ENCODE peak calls at places on chromosomes 6 and 20, in seven cellular contexts. One of them, this sample, is unnamed.

GRCh38 chr6:40894962-40895799 is 143.8 kb downstream of the UNC5CL start:
- DNase-seq in IMR-90: peak; percentile 54
- DNase-seq in H9: peak; percentile 87
- DNase-seq in mesendoderm: peak; percentile 88
- DNase-seq in mesenchymal stem cell: peak; percentile 75
- DNase-seq in H1: peak; percentile 85
- DNase-seq in trophoblast cell: peak; percentile 43
- DNase-seq in this sample: peak; percentile 39

GRCh38 chr20:63322146-63322922 is 29.3 kb downstream of the COL20A1 start:
- DNase-seq in IMR-90: no peak
- DNase-seq in H9: no peak
- DNase-seq in mesendoderm: no peak
- DNase-seq in mesenchymal stem cell: no peak
- DNase-seq in H1: no peak
- DNase-seq in trophoblast cell: no peak
- DNase-seq in this sample: no peak

GRCh38 chr20:18197382-18198070 is 59.9 kb downstream of the KAT14 start:
- DNase-seq in IMR-90: no peak
- DNase-seq in H9: no peak
- DNase-seq in mesendoderm: no peak
- DNase-seq in mesenchymal stem cell: no peak
- DNase-seq in H1: peak; percentile 33
- DNase-seq in trophoblast cell: peak; percentile 96
- DNase-seq in this sample: no peak

GRCh38 chr6:39330057-39330456 is 7.6 kb upstream of the KCNK16 start:
- DNase-seq in IMR-90: no peak
- DNase-seq in H9: no peak
- DNase-seq in mesendoderm: no peak
- DNase-seq in mesenchymal stem cell: no peak
- DNase-seq in H1: no peak
- DNase-seq in trophoblast cell: no peak
- DNase-seq in this sample: no peak

GRCh38 chr6:158564243-158565121 is 4.6 kb downstream of the TMEM181 start:
- DNase-seq in IMR-90: no peak
- DNase-seq in H9: no peak
- DNase-seq in mesendoderm: no peak
- DNase-seq in mesenchymal stem cell: no peak
- DNase-seq in H1: no peak
- DNase-seq in trophoblast cell: no peak
- DNase-seq in this sample: no peak

GRCh38 chr20:4490595-4491280 is 231.0 kb upstream of the PRND start:
- DNase-seq in IMR-90: peak; percentile 41
- DNase-seq in H9: no peak
- DNase-seq in mesendoderm: no peak
- DNase-seq in mesenchymal stem cell: no peak
- DNase-seq in H1: no peak
- DNase-seq in trophoblast cell: no peak
- DNase-seq in this sample: no peak

GRCh38 chr6:114228675-114229074 is 114.1 kb downstream of the HS3ST5 start:
- DNase-seq in IMR-90: no peak
- DNase-seq in H9: no peak
- DNase-seq in mesendoderm: no peak
- DNase-seq in mesenchymal stem cell: no peak
- DNase-seq in H1: no peak
- DNase-seq in trophoblast cell: no peak
- DNase-seq in this sample: no peak

GRCh38 chr6:90885611-90886056 is 298.8 kb upstream of the MAP3K7 start:
- DNase-seq in IMR-90: no peak
- DNase-seq in H9: no peak
- DNase-seq in mesendoderm: peak; percentile 45
- DNase-seq in mesenchymal stem cell: no peak
- DNase-seq in H1: no peak
- DNase-seq in trophoblast cell: peak; percentile 40
- DNase-seq in this sample: no peak

GRCh38 chr20:62660216-62660615 is 17.9 kb downstream of the SLCO4A1 start:
- DNase-seq in IMR-90: no peak
- DNase-seq in H9: no peak
- DNase-seq in mesendoderm: no peak
- DNase-seq in mesenchymal stem cell: no peak
- DNase-seq in H1: no peak
- DNase-seq in trophoblast cell: no peak
- DNase-seq in this sample: no peak

GRCh38 chr6:27295301-27296079 is 16.6 kb downstream of the POM121L2 start:
- DNase-seq in IMR-90: peak; percentile 85
- DNase-seq in H9: peak; percentile 71
- DNase-seq in mesendoderm: peak; percentile 95
- DNase-seq in mesenchymal stem cell: peak; percentile 73
- DNase-seq in H1: peak; percentile 74
- DNase-seq in trophoblast cell: no peak
- DNase-seq in this sample: no peak

GRCh38 chr6:56387621-56388413 is 140.4 kb upstream of the COL21A1 start:
- DNase-seq in IMR-90: no peak
- DNase-seq in H9: no peak
- DNase-seq in mesendoderm: peak; percentile 49
- DNase-seq in mesenchymal stem cell: no peak
- DNase-seq in H1: no peak
- DNase-seq in trophoblast cell: peak; percentile 93
- DNase-seq in this sample: no peak

GRCh38 chr20:771741-772464 is 3.6 kb upstream of the SLC52A3 start:
- DNase-seq in IMR-90: no peak
- DNase-seq in H9: no peak
- DNase-seq in mesendoderm: no peak
- DNase-seq in mesenchymal stem cell: no peak
- DNase-seq in H1: no peak
- DNase-seq in trophoblast cell: no peak
- DNase-seq in this sample: no peak

GRCh38 chr20:59938221-59938620 is 1.9 kb downstream of the PPP1R3D start:
- DNase-seq in IMR-90: peak; percentile 68
- DNase-seq in H9: no peak
- DNase-seq in mesendoderm: no peak
- DNase-seq in mesenchymal stem cell: peak; percentile 78
- DNase-seq in H1: no peak
- DNase-seq in trophoblast cell: peak; percentile 87
- DNase-seq in this sample: no peak

GRCh38 chr6:43698584-43699349 is 11.2 kb upstream of the MRPS18A start:
- DNase-seq in IMR-90: peak; percentile 64
- DNase-seq in H9: no peak
- DNase-seq in mesendoderm: peak; percentile 34
- DNase-seq in mesenchymal stem cell: peak; percentile 90
- DNase-seq in H1: no peak
- DNase-seq in trophoblast cell: no peak
- DNase-seq in this sample: no peak
- H3K4me1 ChIP-seq in IMR-90: peaks cover 31% of the 10 kb centered on the region
- H3K4me1 ChIP-seq in H9: peaks cover 27% of the 10 kb centered on the region
- H3K4me1 ChIP-seq in mesendoderm: peaks cover 27% of the 10 kb centered on the region
- H3K4me1 ChIP-seq in mesenchymal stem cell: peaks cover 31% of the 10 kb centered on the region
- H3K4me1 ChIP-seq in H1: peaks cover 43% of the 10 kb centered on the region
- H3K4me1 ChIP-seq in trophoblast cell: peaks cover 11% of the 10 kb centered on the region
- H3K4me1 ChIP-seq in this sample: peaks cover 50% of the 10 kb centered on the region

GRCh38 chr6:102126488-102126887 is 733.0 kb downstream of the GRIK2 start:
- DNase-seq in IMR-90: no peak
- DNase-seq in H9: no peak
- DNase-seq in mesendoderm: peak; percentile 58
- DNase-seq in mesenchymal stem cell: no peak
- DNase-seq in H1: no peak
- DNase-seq in trophoblast cell: no peak
- DNase-seq in this sample: no peak
- H3K18ac ChIP-seq in IMR-90: no peak overlapping the region
- H3K18ac ChIP-seq in H9: no peak overlapping the region
- H3K18ac ChIP-seq in mesendoderm: no peak overlapping the region
- H3K18ac ChIP-seq in mesenchymal stem cell: no peak overlapping the region
- H3K18ac ChIP-seq in H1: no peak overlapping the region
- H3K18ac ChIP-seq in trophoblast cell: no peak overlapping the region
- H3K18ac ChIP-seq in this sample: no peak overlapping the region

GRCh38 chr6:45949256-45949655 is 66.4 kb downstream of the CLIC5 start:
- DNase-seq in IMR-90: no peak
- DNase-seq in H9: no peak
- DNase-seq in mesendoderm: peak; percentile 23
- DNase-seq in mesenchymal stem cell: no peak
- DNase-seq in H1: no peak
- DNase-seq in trophoblast cell: peak; percentile 84
- DNase-seq in this sample: no peak

GRCh38 chr6:45951771-45952529 is 63.7 kb downstream of the CLIC5 start:
- DNase-seq in IMR-90: no peak
- DNase-seq in H9: no peak
- DNase-seq in mesendoderm: no peak
- DNase-seq in mesenchymal stem cell: no peak
- DNase-seq in H1: no peak
- DNase-seq in trophoblast cell: peak; percentile 35
- DNase-seq in this sample: no peak

GRCh38 chr6:45952546-45952945 is 63.1 kb downstream of the CLIC5 start:
- DNase-seq in IMR-90: no peak
- DNase-seq in H9: no peak
- DNase-seq in mesendoderm: no peak
- DNase-seq in mesenchymal stem cell: no peak
- DNase-seq in H1: no peak
- DNase-seq in trophoblast cell: peak; percentile 62
- DNase-seq in this sample: no peak

GRCh38 chr6:45947807-45948206 is 67.9 kb downstream of the CLIC5 start:
- DNase-seq in IMR-90: no peak
- DNase-seq in H9: no peak
- DNase-seq in mesendoderm: no peak
- DNase-seq in mesenchymal stem cell: no peak
- DNase-seq in H1: no peak
- DNase-seq in trophoblast cell: no peak
- DNase-seq in this sample: no peak

DNA sequence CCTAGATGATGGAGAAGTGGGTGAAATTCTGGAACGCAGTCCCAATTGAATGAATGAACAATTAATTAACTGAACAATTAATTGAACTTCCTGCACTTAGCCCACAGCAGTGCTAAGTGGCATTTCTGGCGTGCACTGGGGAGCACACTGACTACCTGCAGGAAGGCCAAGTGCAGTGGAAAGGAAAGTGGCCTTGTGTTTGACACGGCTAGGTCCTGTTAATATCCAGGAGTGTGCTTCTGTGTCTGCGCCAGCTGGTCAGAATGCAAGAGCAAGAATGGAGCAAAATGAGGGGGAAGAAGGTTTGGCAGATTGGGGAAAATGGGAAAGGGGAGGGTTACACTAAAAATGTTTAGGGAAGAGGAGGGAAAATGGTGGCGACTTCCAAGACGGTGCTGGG is 64.4 kb downstream of the CLIC5 start:
- DNase-seq in IMR-90: no peak
- DNase-seq in H9: no peak
- DNase-seq in mesendoderm: no peak
- DNase-seq in mesenchymal stem cell: no peak
- DNase-seq in H1: no peak
- DNase-seq in trophoblast cell: no peak
- DNase-seq in this sample: no peak
- H3K4me1 ChIP-seq in IMR-90: no peaks in the 10 kb centered on the region
- H3K4me1 ChIP-seq in H9: no peaks in the 10 kb centered on the region
- H3K4me1 ChIP-seq in mesendoderm: no peaks in the 10 kb centered on the region
- H3K4me1 ChIP-seq in mesenchymal stem cell: peaks cover 6% of the 10 kb centered on the region
- H3K4me1 ChIP-seq in H1: no peaks in the 10 kb centered on the region
- H3K4me1 ChIP-seq in trophoblast cell: peaks cover 12% of the 10 kb centered on the region
- H3K4me1 ChIP-seq in this sample: no peaks in the 10 kb centered on the region

DNA sequence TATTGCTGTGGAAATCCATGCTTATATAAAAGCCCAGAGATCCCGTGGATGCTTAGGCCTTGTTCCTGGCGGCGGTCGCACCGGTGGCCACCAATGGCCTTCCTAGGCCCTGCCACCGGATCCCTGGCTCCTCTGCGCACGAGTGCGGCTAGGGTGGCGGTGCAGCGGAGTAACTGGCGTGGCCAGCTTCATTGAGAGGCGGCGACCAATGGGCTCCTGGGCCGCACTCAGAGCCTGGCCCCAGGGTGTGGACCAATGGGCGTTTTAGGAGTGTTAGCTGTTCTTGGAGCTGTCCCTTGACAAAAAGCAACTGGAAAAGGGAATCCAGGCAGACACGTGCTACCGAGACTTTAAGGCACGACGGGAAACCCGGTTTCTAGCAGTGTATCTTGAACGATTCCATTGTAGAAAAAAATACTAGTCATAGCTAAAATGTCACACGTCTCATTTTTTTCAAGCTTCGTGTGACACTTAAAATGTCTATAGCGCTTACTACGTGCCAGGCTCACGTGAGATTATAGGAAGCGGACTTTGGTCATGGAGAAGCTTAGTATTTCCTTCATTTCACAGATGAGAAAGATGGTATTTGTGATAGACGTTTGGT is 1.7 kb downstream of the AMD1 start:
- DNase-seq in IMR-90: peak; percentile 90
- DNase-seq in H9: peak; percentile 90
- DNase-seq in mesendoderm: peak; percentile 96
- DNase-seq in mesenchymal stem cell: peak; percentile 98
- DNase-seq in H1: peak; percentile 80
- DNase-seq in trophoblast cell: peak; percentile 87
- DNase-seq in this sample: peak; percentile 86
- H3K18ac ChIP-seq in IMR-90: no peak overlapping the region
- H3K18ac ChIP-seq in H9: peak overlapping the region; percentile 64
- H3K18ac ChIP-seq in mesendoderm: peak overlapping the region; percentile 57
- H3K18ac ChIP-seq in mesenchymal stem cell: peak overlapping the region; percentile 58
- H3K18ac ChIP-seq in H1: no peak overlapping the region
- H3K18ac ChIP-seq in trophoblast cell: peak overlapping the region; percentile 80
- H3K18ac ChIP-seq in this sample: peak overlapping the region; percentile 97

DNA sequence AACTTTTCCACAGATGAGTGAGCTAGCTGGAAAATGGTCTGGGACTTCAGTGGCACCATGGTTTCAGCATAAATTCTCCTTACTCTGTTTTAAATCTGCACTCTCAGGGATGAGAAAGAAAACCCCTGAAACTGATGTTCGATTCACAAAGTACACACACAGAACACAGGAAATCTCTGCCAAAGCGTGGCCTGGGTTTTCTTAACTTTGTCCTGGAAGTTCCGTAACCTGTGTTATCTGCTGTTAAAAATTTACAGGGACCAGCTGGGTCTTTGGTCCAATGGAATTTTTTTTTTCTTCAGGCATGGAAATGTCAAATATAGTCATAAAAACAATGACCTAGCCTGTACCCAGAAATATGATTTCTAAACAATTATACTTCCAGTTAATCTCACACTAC is 7.3 kb downstream of the SCML4 start:
- DNase-seq in IMR-90: no peak
- DNase-seq in H9: no peak
- DNase-seq in mesendoderm: no peak
- DNase-seq in mesenchymal stem cell: no peak
- DNase-seq in H1: peak; percentile 14
- DNase-seq in trophoblast cell: no peak
- DNase-seq in this sample: no peak
- H3K4me1 ChIP-seq in IMR-90: no peaks in the 10 kb centered on the region
- H3K4me1 ChIP-seq in H9: peaks cover 2% of the 10 kb centered on the region
- H3K4me1 ChIP-seq in mesendoderm: peaks cover 5% of the 10 kb centered on the region
- H3K4me1 ChIP-seq in mesenchymal stem cell: peaks cover 15% of the 10 kb centered on the region
- H3K4me1 ChIP-seq in H1: peaks cover 5% of the 10 kb centered on the region
- H3K4me1 ChIP-seq in trophoblast cell: peaks cover 14% of the 10 kb centered on the region
- H3K4me1 ChIP-seq in this sample: peaks cover 26% of the 10 kb centered on the region

DNA sequence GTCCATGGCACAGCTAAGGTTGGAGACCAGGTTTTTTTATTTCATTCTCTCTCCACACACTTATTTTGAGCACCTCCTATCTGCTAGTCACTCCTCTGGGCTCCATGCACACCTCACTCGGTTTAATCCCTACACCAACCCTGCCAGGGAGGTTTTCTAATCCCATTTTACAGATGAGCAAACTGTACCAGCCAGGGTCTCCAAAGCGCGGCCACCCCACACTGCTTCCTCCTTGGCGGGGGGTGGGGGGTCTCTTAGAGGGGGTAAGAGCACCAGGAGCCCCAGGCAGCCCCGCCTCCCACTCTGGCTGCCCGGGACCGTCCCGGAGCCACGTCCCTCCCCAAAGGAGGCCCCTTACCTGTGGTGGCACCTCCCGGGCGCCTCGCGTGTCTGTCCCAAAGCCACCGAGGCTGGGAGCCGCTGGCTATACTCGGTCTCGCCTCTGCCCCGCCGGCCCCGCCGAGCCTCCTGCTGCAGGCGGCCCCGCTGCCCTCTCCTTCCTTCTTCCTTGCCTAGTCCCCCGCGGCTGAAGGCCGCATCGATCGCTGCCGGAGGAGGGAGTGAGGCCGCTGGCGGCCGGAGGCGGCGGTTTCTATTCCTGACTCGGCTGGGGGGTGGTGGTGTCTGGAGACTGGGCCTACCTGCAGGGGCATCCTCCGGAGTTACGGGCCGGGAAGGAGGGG is at the start of gene KCNS1:
- DNase-seq in IMR-90: no peak
- DNase-seq in H9: peak; percentile 81
- DNase-seq in mesendoderm: peak; percentile 85
- DNase-seq in mesenchymal stem cell: peak; percentile 19
- DNase-seq in H1: peak; percentile 86
- DNase-seq in trophoblast cell: no peak
- DNase-seq in this sample: no peak
- H3K18ac ChIP-seq in IMR-90: no peak within 1 kb of the TSS
- H3K18ac ChIP-seq in H9: no peak within 1 kb of the TSS
- H3K18ac ChIP-seq in mesendoderm: peak within 1 kb of the TSS; percentile 5
- H3K18ac ChIP-seq in mesenchymal stem cell: peak within 1 kb of the TSS; percentile 72
- H3K18ac ChIP-seq in H1: peak within 1 kb of the TSS; percentile 24
- H3K18ac ChIP-seq in trophoblast cell: peak within 1 kb of the TSS; percentile 62
- H3K18ac ChIP-seq in this sample: peak within 1 kb of the TSS; percentile 33

This sample was measured in neuronal stem cell.